ENCODE peak calls at places on chromosomes 4 and X, in seven cellular contexts. D is pancreas; I is MCF 10A; G is fibroblast of the aortic adventitia; X is activated CD4-positive, alpha-beta T cell treated with anti-CD3 and anti-CD28 coated beads, Interleukin-2, amount 50 U/mL, for 1 hour; M is GM23248; E is T-helper 1 cell. L is an unnamed sample.

GRCh38 chr4:84502333-84502954 is 3.4 kb upstream of the NKX6-1 start:
- DNase-seq in X (no peak), G (no peak), E (no peak), I (no peak), M (no peak), D (no peak), L (no peak)

GRCh38 chr4:3317656-3318211 is 24.9 kb downstream of the RGS12 start:
- DNase-seq in M (no peak), X (no peak), D (no peak), I (no peak), E (no peak), G (no peak), L (no peak)

GRCh38 chr4:148481644-148482043 is 39.4 kb upstream of the NR3C2 start:
- DNase-seq in X (no peak), D (no peak), E (no peak), G (no peak), I (no peak), M (no peak), L (no peak)

GRCh38 chrX:30023451-30023850 is 191.9 kb upstream of the MAGEB2 start:
- DNase-seq in E (no peak), G (no peak), D (no peak), X (no peak), I (no peak), M (peak), L (peak)

GRCh38 chr4:74021617-74022016 is 16.9 kb downstream of the CXCL3 start:
- DNase-seq in D (no peak), M (no peak), E (no peak), X (no peak), I (no peak), G (no peak), L (no peak)

GRCh38 chr4:184267673-184268573 is 50.2 kb upstream of the ENPP6 start:
- DNase-seq in E (peak), X (peak), M (peak), D (no peak), G (peak), I (peak), L (peak)

GRCh38 chrX:132718411-132718810 is 229.6 kb upstream of the MBNL3 start:
- DNase-seq in X (no peak), D (no peak), I (no peak), M (no peak), E (no peak), G (no peak), L (no peak)

GRCh38 chr4:108411836-108412235 is 208.5 kb upstream of the RPL34 start:
- DNase-seq in M (no peak), I (no peak), G (no peak), E (no peak), D (no peak), X (no peak), L (no peak)

GRCh38 chr4:15714616-15715015 is 11.8 kb downstream of the BST1 start:
- DNase-seq in I (no peak), D (no peak), M (peak), G (peak), E (no peak), X (no peak), L (peak)

GRCh38 chrX:107659768-107660167 is 31.5 kb downstream of the PRPS1 start:
- DNase-seq in D (no peak), I (peak), M (peak), E (no peak), X (no peak), G (peak), L (peak)

GRCh38 chr4:3286335-3287175 is 6.3 kb upstream of the RGS12 start:
- DNase-seq in I (no peak), D (no peak), G (no peak), E (no peak), X (no peak), M (no peak), L (no peak)

GRCh38 chrX:49915352-49916222 is 6.8 kb upstream of the CLCN5 start:
- DNase-seq in I (peak), E (peak), G (peak), M (peak), X (peak), D (no peak), L (peak)

GRCh38 chr4:148735432-148736155 is 293.4 kb upstream of the NR3C2 start:
- DNase-seq in M (no peak), I (no peak), X (no peak), D (no peak), G (no peak), E (no peak), L (no peak)

GRCh38 chr4:89558147-89558546 is 250.5 kb upstream of the GPRIN3 start:
- DNase-seq in G (no peak), E (no peak), D (no peak), M (peak), X (no peak), I (peak), L (peak)

GRCh38 chrX:125998432-125998831 is 167.7 kb downstream of the DCAF12L2 start:
- DNase-seq in E (no peak), I (peak), G (no peak), X (no peak), M (peak), D (no peak), L (peak)

GRCh38 chrX:119481218-119481875 is 13.1 kb downstream of the SLC25A5 start:
- DNase-seq in E (no peak), G (no peak), M (no peak), X (no peak), I (no peak), D (peak), L (no peak)

GRCh38 chrX:138026211-138026610 is 460.3 kb downstream of the ZIC3 start:
- DNase-seq in E (no peak), I (peak), M (peak), X (no peak), D (no peak), G (peak), L (no peak)

GRCh38 chr4:70583952-70584834 is 7.9 kb upstream of the AMBN start:
- DNase-seq in G (no peak), E (no peak), D (no peak), I (peak), M (no peak), X (no peak), L (no peak)

GRCh38 chr4:82431026-82431745 is 796 bp downstream of the ENOPH1 start:
- DNase-seq in D (peak), G (peak), M (peak), I (no peak), X (peak), E (peak), L (no peak)

GRCh38 chr4:158176108-158176507 is 3.3 kb upstream of the GASK1B start:
- DNase-seq in M (peak), E (no peak), D (peak), I (peak), G (peak), X (no peak), L (peak)

GRCh38 chr4:52317981-52318380 is 266.9 kb downstream of the SPATA18 start:
- DNase-seq in I (peak), M (no peak), G (no peak), D (no peak), E (no peak), X (no peak), L (no peak)

GRCh38 chr4:48681856-48682255 is 98.2 kb downstream of the FRYL start:
- DNase-seq in G (peak), D (no peak), E (no peak), M (peak), X (no peak), I (peak), L (no peak)

GRCh38 chrX:50635811-50636365 is 165.3 kb upstream of the DGKK start:
- DNase-seq in X (no peak), D (no peak), M (no peak), I (no peak), G (no peak), E (no peak), L (no peak)

GRCh38 chr4:6318206-6318605 is 48.6 kb downstream of the WFS1 start:
- DNase-seq in G (no peak), X (no peak), E (no peak), M (no peak), I (no peak), D (no peak), L (no peak)

GRCh38 chr4:13783800-13784411 is 156.4 kb upstream of the BOD1L1 start:
- DNase-seq in E (no peak), D (no peak), I (no peak), G (peak), X (no peak), M (no peak), L (peak)

GRCh38 chr4:18934197-18934596 is 912.6 kb upstream of the LCORL start:
- DNase-seq in X (no peak), D (no peak), M (peak), E (no peak), I (peak), G (no peak), L (peak)

GRCh38 chrX:44332437-44332836 is 11.0 kb downstream of the EFHC2 start:
- DNase-seq in M (no peak), D (no peak), X (no peak), E (no peak), G (no peak), I (no peak), L (no peak)

GRCh38 chr4:151291485-151291884 is 14.5 kb downstream of the PRSS48 start:
- DNase-seq in M (peak), I (no peak), G (no peak), E (no peak), X (no peak), D (no peak), L (peak)

GRCh38 chrX:124030520-124030919 is 69.0 kb downstream of the STAG2 start:
- DNase-seq in E (no peak), X (no peak), G (no peak), I (no peak), M (no peak), D (no peak), L (no peak)

GRCh38 chrX:8607326-8607725 is 124.6 kb downstream of the ANOS1 start:
- DNase-seq in D (no peak), I (peak), E (no peak), M (peak), X (no peak), G (no peak), L (no peak)

GRCh38 chrX:15750611-15751159 is 12.6 kb downstream of the CA5B start:
- DNase-seq in I (no peak), X (no peak), G (no peak), E (no peak), D (no peak), M (peak), L (peak)

GRCh38 chr4:128835498-128836222 is 26.2 kb downstream of the JADE1 start:
- DNase-seq in X (no peak), E (no peak), G (peak), I (no peak), M (no peak), D (peak), L (no peak)

L was measured in RPMI7951.